ENCODE peak calls at places on chromosomes 13 and 19, in six cellular contexts. E is LHCN-M2, F is osteocyte, H is H1, Q is fibroblast of the aortic adventitia, N is NCI-H2081. D is an unnamed sample.

GRCh38 chr19:1985588-1986356 is 29.7 kb downstream of the BTBD2 start:
- DNase-seq in E (no peak), F (no peak), H (no peak), Q (no peak), N (no peak), D (no peak)

GRCh38 chr13:80371840-80372509 is 31.0 kb upstream of the SPRY2 start:
- DNase-seq in E (no peak), F (no peak), H (no peak), Q (no peak), N (no peak), D (no peak)

GRCh38 chr19:54551293-54551692 is 22.3 kb upstream of the LILRA2 start:
- DNase-seq in E (no peak), F (peak), H (no peak), Q (no peak), N (no peak), D (no peak)

GRCh38 chr13:109160887-109161669 is 531.7 kb downstream of the MYO16 start:
- DNase-seq in E (no peak), F (no peak), H (no peak), Q (no peak), N (no peak), D (no peak)

GRCh38 chr19:33435706-33436359 is 62.3 kb downstream of the CEBPG start:
- DNase-seq in E (no peak), F (no peak), H (no peak), Q (no peak), N (no peak), D (no peak)

GRCh38 chr19:56097306-56097705 is 23.8 kb downstream of the ZNF787 start:
- DNase-seq in E (no peak), F (no peak), H (no peak), Q (no peak), N (no peak), D (no peak)

GRCh38 chr19:48391100-48392005 is at the start of gene KDELR1:
- DNase-seq in E (peak), F (peak), H (peak), Q (peak), N (peak), D (no peak)

GRCh38 chr13:113932060-113932459 is 41.8 kb downstream of the C13orf46 start:
- DNase-seq in E (no peak), F (peak), H (no peak), Q (no peak), N (no peak), D (no peak)

GRCh38 chr13:35794734-35795389 is 318.4 kb upstream of the MAB21L1 start:
- DNase-seq in E (no peak), F (no peak), H (no peak), Q (no peak), N (no peak), D (no peak)

GRCh38 chr19:48524728-48525127 is 13.1 kb upstream of the LMTK3 start:
- DNase-seq in E (no peak), F (no peak), H (no peak), Q (no peak), N (no peak), D (no peak)

GRCh38 chr13:52786747-52787146 is 47.1 kb upstream of the CNMD start:
- DNase-seq in E (no peak), F (no peak), H (no peak), Q (no peak), N (no peak), D (no peak)

GRCh38 chr19:47633516-47633915 is 24.6 kb downstream of the BICRA start:
- DNase-seq in E (no peak), F (no peak), H (no peak), Q (no peak), N (no peak), D (no peak)

GRCh38 chr13:25281193-25281936 is 5.9 kb downstream of the MTMR6 start:
- DNase-seq in E (no peak), F (no peak), H (no peak), Q (no peak), N (no peak), D (no peak)

GRCh38 chr13:62643007-62643483 is 1227.4 kb upstream of the PCDH20 start:
- DNase-seq in E (no peak), F (no peak), H (no peak), Q (no peak), N (no peak), D (no peak)

GRCh38 chr13:105087941-105088340 is 1447.5 kb downstream of the EFNB2 start:
- DNase-seq in E (no peak), F (no peak), H (no peak), Q (no peak), N (no peak), D (peak)

GRCh38 chr13:48094404-48094780 is 512 bp downstream of the MED4 start:
- DNase-seq in E (no peak), F (no peak), H (no peak), Q (peak), N (no peak), D (no peak)